ENCODE peak calls at places on chromosomes 16 and 17, in five cellular contexts. I, V, Z, J and T are unnamed samples.

GRCh38 chr16:12245088-12245922 is 268.8 kb downstream of the SNX29 start:
- DNase-seq in Z (no peak), I (no peak), V (no peak), J (no peak), T (no peak)

GRCh38 chr16:21116148-21116693 is 34.4 kb downstream of the DNAH3 start:
- DNase-seq in I (no peak), V (no peak), Z (no peak), J (no peak), T (no peak)

GRCh38 chr17:6640536-6641373 is at the start of the genes KIAA0753 and TXNDC17:
- DNase-seq in Z (peak), V (peak), I (peak), J (peak), T (peak)

GRCh38 chr17:5978496-5978895 is 91.7 kb upstream of the WSCD1 start:
- DNase-seq in Z (no peak), V (no peak), J (no peak), I (no peak), T (no peak)

GRCh38 chr16:19524356-19524865 is 669 bp downstream of the CCP110 start:
- DNase-seq in V (no peak), I (no peak), Z (no peak), J (no peak), T (peak)

GRCh38 chr17:7884581-7885356 is 3.8 kb upstream of the CHD3 start:
- DNase-seq in Z (peak), I (peak), V (no peak), J (no peak), T (no peak)

GRCh38 chr16:17261197-17261858 is 209.4 kb downstream of the XYLT1 start:
- DNase-seq in V (no peak), J (no peak), Z (no peak), I (no peak), T (no peak)

GRCh38 chr17:51764387-51764971 is 394.0 kb downstream of the CA10 start:
- DNase-seq in I (peak), J (peak), Z (peak), V (peak), T (peak)

GRCh38 chr16:87603684-87604571 is 1.6 kb downstream of the JPH3 start:
- DNase-seq in J (no peak), V (no peak), I (no peak), Z (peak), T (no peak)

GRCh38 chr17:39782481-39782880 is 44.7 kb downstream of the GRB7 start:
- DNase-seq in I (no peak), J (no peak), Z (no peak), V (no peak), T (no peak)

GRCh38 chr17:75814900-75815373 is 29.3 kb downstream of the UNC13D start:
- DNase-seq in I (no peak), J (peak), Z (peak), V (no peak), T (peak)

GRCh38 chr16:22375963-22376640 is 1.7 kb upstream of the CDR2 start:
- DNase-seq in V (no peak), J (no peak), I (no peak), Z (no peak), T (no peak)

GRCh38 chr16:12252616-12253015 is 276.1 kb downstream of the SNX29 start:
- DNase-seq in V (no peak), J (no peak), I (no peak), Z (no peak), T (no peak)